ENCODE peak calls at places on chromosomes 12 and 14, in eight cellular contexts. L is gastrocnemius medialis, N is left ventricle myocardium inferior, J is SJSA1, S is IMR-90, U is right cardiac atrium, X is body of pancreas, Z is psoas muscle. B is an unnamed sample. For H3K4me1, the result is how much of the 10 kb centered on the place peaks cover.

GRCh38 chr12:8544295-8544694 is 3.6 kb upstream of the CLEC4E start:
- DNase-seq in N (no peak), U (peak), L (peak), X (peak), Z (peak), J (peak), S (peak), B (peak)

GRCh38 chr14:28761438-28762289 is 4.9 kb upstream of the FOXG1 start:
- DNase-seq in J (no peak), S (no peak), X (no peak), U (no peak), Z (no peak), L (no peak), N (no peak), B (no peak)

GRCh38 chr12:126198966-126199692 is 1133.9 kb downstream of the AACS start:
- DNase-seq in X (peak), U (no peak), L (no peak), S (no peak), Z (no peak), J (no peak), N (no peak), B (peak)

GRCh38 chr14:90656986-90657385 is 159.2 kb downstream of the TTC7B start:
- DNase-seq in J (no peak), L (no peak), N (no peak), U (no peak), X (no peak), S (no peak), Z (no peak), B (no peak)

GRCh38 chr12:57756406-57757341 is 1.8 kb downstream of the MARCHF9 start:
- DNase-seq in L (no peak), X (peak), S (no peak), J (peak), Z (peak), N (peak), U (no peak), B (no peak)

GRCh38 chr12:27161458-27162228 is 79.3 kb upstream of the C12orf71 start:
- DNase-seq in N (no peak), J (no peak), Z (no peak), L (no peak), S (no peak), X (no peak), U (no peak), B (peak)

GRCh38 chr12:116673713-116674112 is 64.2 kb downstream of the SPRING1 start:
- DNase-seq in L (no peak), J (no peak), U (no peak), N (no peak), X (no peak), S (no peak), Z (no peak), B (peak)

GRCh38 chr12:102526701-102527100 is 46.3 kb upstream of the IGF1 start:
- DNase-seq in J (no peak), L (no peak), X (no peak), N (no peak), S (peak), Z (no peak), U (no peak), B (no peak)

GRCh38 chr12:58966939-58967338 is 46.6 kb upstream of the LRIG3 start:
- DNase-seq in Z (no peak), U (no peak), N (no peak), L (no peak), S (peak), X (no peak), J (no peak), B (no peak)

GRCh38 chr14:30728471-30728870 is 106.4 kb downstream of the SCFD1 start:
- DNase-seq in N (no peak), L (no peak), X (no peak), S (no peak), U (no peak), J (no peak), Z (no peak), B (no peak)

GRCh38 chr12:123897221-123897620 is 75.4 kb downstream of the CCDC92 start:
- DNase-seq in J (peak), Z (no peak), X (no peak), L (no peak), S (peak), N (no peak), U (no peak), B (peak)

GRCh38 chr12:48979602-48980388 is 1.7 kb downstream of the WNT1 start:
- DNase-seq in U (peak), X (no peak), N (no peak), S (no peak), L (no peak), Z (peak), J (no peak), B (no peak)

GRCh38 chr12:97941686-97942354 is 479.2 kb downstream of the RMST start:
- DNase-seq in S (no peak), N (no peak), J (no peak), L (no peak), U (no peak), Z (no peak), X (no peak), B (peak)

GRCh38 chr14:74491952-74492351 is 1.2 kb downstream of the NPC2 start:
- DNase-seq in U (no peak), Z (no peak), N (no peak), J (no peak), S (peak), L (no peak), X (no peak), B (peak)

GRCh38 chr14:71139058-71139946 is 232.0 kb downstream of the PCNX1 start:
- DNase-seq in S (peak), N (peak), Z (peak), L (no peak), U (peak), J (peak), X (peak), B (peak)

GRCh38 chr12:79682593-79682992 is 8.2 kb downstream of the PAWR start:
- DNase-seq in U (no peak), N (no peak), S (no peak), Z (no peak), L (no peak), X (no peak), J (no peak), B (no peak)
- H3K4me1 ChIP-seq in U (under half), N (under half), S (under half), Z (under half), L (under half), X (half or more), J (under half), B (half or more)

DNA sequence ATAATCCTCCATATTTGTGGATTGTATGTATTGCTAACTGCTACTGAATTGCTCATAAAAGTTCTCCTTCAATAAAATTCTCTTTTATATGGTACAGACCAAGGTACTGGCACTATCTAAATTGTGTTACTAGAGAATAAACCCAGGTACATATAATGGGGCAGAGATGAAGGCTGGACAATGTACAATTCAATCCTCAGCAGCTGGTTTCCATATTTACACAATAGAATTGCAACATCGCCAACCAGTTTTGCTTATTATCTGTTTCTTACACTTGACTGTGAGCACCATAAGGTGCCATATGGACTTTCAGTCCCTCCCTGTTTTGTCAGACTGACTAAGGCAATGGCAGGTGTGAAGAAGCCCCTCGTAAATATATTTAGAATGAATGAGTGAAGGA is 18.1 kb downstream of the KITLG start:
- DNase-seq in J (no peak), L (no peak), X (no peak), S (no peak), N (no peak), U (no peak), Z (no peak), B (no peak)
- H3K27ac ChIP-seq in J (no peak), L (no peak), X (no peak), S (no peak), N (no peak), U (no peak), Z (no peak), B (peak)

GRCh38 chr12:106130474-106131113 is 8.2 kb downstream of the NUAK1 start:
- DNase-seq in L (no peak), U (no peak), Z (no peak), X (no peak), N (no peak), S (no peak), J (no peak), B (no peak)
- H3K4me1 ChIP-seq in L (half or more), U (under half), Z (half or more), X (under half), N (half or more), S (under half), J (half or more), B (half or more)

GRCh38 chr12:32451816-32452215 is 52.5 kb downstream of the FGD4 start:
- DNase-seq in S (no peak), X (no peak), N (no peak), J (no peak), Z (no peak), L (no peak), U (no peak), B (no peak)

GRCh38 chr12:32448581-32448980 is 49.2 kb downstream of the FGD4 start:
- DNase-seq in L (no peak), X (no peak), J (no peak), N (no peak), Z (no peak), S (peak), U (no peak), B (no peak)

GRCh38 chr12:32454075-32454474 is 54.7 kb downstream of the FGD4 start:
- DNase-seq in U (no peak), N (no peak), S (peak), Z (no peak), X (no peak), J (no peak), L (no peak), B (peak)

GRCh38 chr12:32450768-32451167 is 51.4 kb downstream of the FGD4 start:
- DNase-seq in Z (no peak), J (no peak), L (no peak), N (no peak), U (no peak), X (no peak), S (no peak), B (no peak)

GRCh38 chr12:32450363-32450762 is 51.0 kb downstream of the FGD4 start:
- DNase-seq in J (no peak), N (no peak), U (no peak), Z (no peak), X (no peak), S (no peak), L (no peak), B (no peak)
- H3K27ac ChIP-seq in J (no peak), N (peak), U (no peak), Z (no peak), X (no peak), S (no peak), L (peak), B (no peak)

GRCh38 chr12:63085120-63085519 is 65.9 kb downstream of the AVPR1A start:
- DNase-seq in U (no peak), J (no peak), N (no peak), L (no peak), Z (no peak), X (no peak), S (no peak), B (no peak)
- H3K4me1 ChIP-seq in U (under half), J (under half), N (under half), L (under half), Z (under half), X (under half), S (under half), B (under half)

DNA sequence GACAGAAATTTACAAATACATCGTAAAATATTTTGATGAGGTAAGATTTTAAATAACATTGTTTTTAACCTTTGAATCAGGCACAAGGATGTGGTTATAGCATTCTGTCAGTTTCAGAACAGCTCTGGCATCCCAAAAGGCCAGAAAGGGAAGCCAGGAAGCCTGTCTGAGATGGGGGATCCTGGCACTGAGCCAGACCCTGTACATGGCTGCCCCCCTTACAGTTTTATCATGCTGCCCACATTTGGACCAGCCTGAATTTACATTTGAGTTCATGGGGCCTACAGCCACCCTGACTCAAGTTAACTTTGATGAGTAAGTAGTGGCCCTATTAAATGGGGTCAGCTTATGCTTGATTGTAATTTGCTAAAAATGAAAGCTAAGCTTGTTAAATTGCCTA is 155.6 kb downstream of the PLXNC1 start:
- DNase-seq in L (no peak), X (no peak), U (no peak), J (no peak), S (no peak), N (no peak), Z (no peak), B (no peak)
- H3K27ac ChIP-seq in L (no peak), X (no peak), U (no peak), J (no peak), S (no peak), N (no peak), Z (no peak), B (no peak)